ENCODE peak calls at places on chromosomes 12 and 14, in four cellular contexts. One of them, this sample, is unnamed.

GRCh38 chr12:130729344-130729743 is 13.2 kb upstream of the RIMBP2 start:
- DNase-seq in thyroid gland: no peak
- DNase-seq in GM12865: no peak
- DNase-seq in Daoy: no peak
- DNase-seq in this sample: no peak

GRCh38 chr14:100815478-100816285 is 10.2 kb upstream of the MEG3 start:
- DNase-seq in thyroid gland: no peak
- DNase-seq in GM12865: no peak
- DNase-seq in Daoy: peak; percentile 69
- DNase-seq in this sample: no peak

GRCh38 chr12:5921027-5921909 is 23.8 kb downstream of the ANO2 start:
- DNase-seq in GM12865: no peak
- DNase-seq in Daoy: no peak
- DNase-seq in thyroid gland: no peak
- DNase-seq in this sample: no peak

GRCh38 chr12:11701398-11701797 is 51.9 kb downstream of the ETV6 start:
- DNase-seq in Daoy: no peak
- DNase-seq in GM12865: no peak
- DNase-seq in thyroid gland: no peak
- DNase-seq in this sample: no peak

GRCh38 chr12:75981773-75982564 is 49.6 kb downstream of the PHLDA1 start:
- DNase-seq in thyroid gland: no peak
- DNase-seq in Daoy: peak; percentile 84
- DNase-seq in GM12865: peak; percentile 18
- DNase-seq in this sample: no peak

GRCh38 chr12:9099552-9100190 is 16.0 kb downstream of the A2M start:
- DNase-seq in thyroid gland: no peak
- DNase-seq in GM12865: no peak
- DNase-seq in Daoy: no peak
- DNase-seq in this sample: no peak

GRCh38 chr14:76287063-76287462 is 88.9 kb upstream of the ESRRB start:
- DNase-seq in Daoy: no peak
- DNase-seq in thyroid gland: no peak
- DNase-seq in GM12865: no peak
- DNase-seq in this sample: no peak

GRCh38 chr12:91155990-91156389 is 26.6 kb downstream of the DCN start:
- DNase-seq in thyroid gland: no peak
- DNase-seq in Daoy: no peak
- DNase-seq in GM12865: no peak
- DNase-seq in this sample: no peak

GRCh38 chr12:120012067-120012621 is 23.1 kb downstream of the BICDL1 start:
- DNase-seq in Daoy: peak; percentile 75
- DNase-seq in thyroid gland: no peak
- DNase-seq in GM12865: peak; percentile 91
- DNase-seq in this sample: peak; percentile 7

GRCh38 chr12:104402630-104403029 is 54.1 kb upstream of the CHST11 start:
- DNase-seq in GM12865: no peak
- DNase-seq in Daoy: no peak
- DNase-seq in thyroid gland: no peak
- DNase-seq in this sample: no peak

GRCh38 chr14:54706768-54707167 is 139.8 kb downstream of the SAMD4A start:
- DNase-seq in thyroid gland: no peak
- DNase-seq in Daoy: no peak
- DNase-seq in GM12865: no peak
- DNase-seq in this sample: no peak

GRCh38 chr14:65446159-65446558 is 33.6 kb downstream of the FUT8 start:
- DNase-seq in GM12865: no peak
- DNase-seq in Daoy: peak; percentile 47
- DNase-seq in thyroid gland: no peak
- DNase-seq in this sample: peak; percentile 28